ENCODE peak calls at places on chromosome 4, in five cellular contexts. D is uterus, R is ovary, A is PC-9, O is transverse colon. V is an unnamed sample. For H3K9me3 and H3K27me3, the result is how much of the 10 kb centered on the place peaks cover.

GRCh38 chr4:162274354-162274753 is 110.6 kb upstream of the FSTL5 start:
- DNase-seq in D (no peak), R (no peak), A (peak), O (peak), V (no peak)

GRCh38 chr4:89368855-89369254 is 61.3 kb upstream of the GPRIN3 start:
- DNase-seq in D (no peak), R (no peak), A (no peak), O (no peak), V (no peak)

GRCh38 chr4:123244233-123244632 is 152.4 kb upstream of the SPRY1 start:
- DNase-seq in D (no peak), R (no peak), A (no peak), O (peak), V (no peak)

GRCh38 chr4:89267392-89267791 is 40.2 kb downstream of the GPRIN3 start:
- DNase-seq in D (no peak), R (no peak), A (no peak), O (no peak), V (no peak)

GRCh38 chr4:100982345-100982744 is 365.0 kb downstream of the PPP3CA start:
- DNase-seq in D (no peak), R (no peak), A (no peak), O (no peak), V (no peak)

GRCh38 chr4:88958080-88958479 is 98.9 kb downstream of the FAM13A start:
- DNase-seq in D (no peak), R (no peak), A (no peak), O (no peak), V (no peak)

GRCh38 chr4:186297013-186297645 is 31.1 kb downstream of the F11 start:
- DNase-seq in D (no peak), R (no peak), A (no peak), O (no peak), V (peak)

GRCh38 chr4:40314951-40315350 is 20.2 kb upstream of the CHRNA9 start:
- DNase-seq in D (no peak), R (no peak), A (no peak), O (no peak), V (no peak)

GRCh38 chr4:100828986-100829685 is 311.3 kb upstream of the EMCN start:
- DNase-seq in D (no peak), R (no peak), A (no peak), O (no peak), V (no peak)

GRCh38 chr4:10097906-10098769 is 18.5 kb downstream of the WDR1 start:
- DNase-seq in D (no peak), R (no peak), A (no peak), O (no peak), V (no peak)

GRCh38 chr4:166422475-166422874 is 549.4 kb downstream of the TLL1 start:
- DNase-seq in D (no peak), R (no peak), A (no peak), O (no peak), V (no peak)

GRCh38 chr4:163680390-163681098 is 186.1 kb downstream of the TMA16 start:
- DNase-seq in D (no peak), R (no peak), A (no peak), O (no peak), V (no peak)

GRCh38 chr4:123050014-123050413 is 127.6 kb upstream of the NUDT6 start:
- DNase-seq in D (no peak), R (no peak), A (no peak), O (no peak), V (no peak)

GRCh38 chr4:169314906-169315305 is 44.1 kb upstream of the SH3RF1 start:
- DNase-seq in D (peak), R (peak), A (peak), O (peak), V (peak)

GRCh38 chr4:187294861-187295260 is 571.2 kb upstream of the FAT1 start:
- DNase-seq in D (no peak), R (no peak), A (no peak), O (peak), V (no peak)

GRCh38 chr4:110780538-110780937 is 157.7 kb upstream of the PITX2 start:
- DNase-seq in D (no peak), R (no peak), A (no peak), O (no peak), V (no peak)

GRCh38 chr4:138558886-138559285 is 316.7 kb upstream of the SLC7A11 start:
- DNase-seq in D (no peak), R (no peak), A (no peak), O (no peak), V (no peak)

GRCh38 chr4:8589831-8590545 is 2.6 kb upstream of the CPZ start:
- DNase-seq in D (no peak), R (peak), A (no peak), O (no peak), V (peak)

GRCh38 chr4:54228064-54228527 is 997 bp upstream of the PDGFRA start:
- DNase-seq in D (peak), R (peak), A (peak), O (peak), V (peak)

GRCh38 chr4:1400861-1401408 is 5.3 kb downstream of the NKX1-1 start:
- DNase-seq in D (no peak), R (no peak), A (no peak), O (no peak), V (no peak)
- H3K9me3 ChIP-seq in D (under half), R (under half), A (under half), O (under half), V (under half)

GRCh38 chr4:41323706-41324105 is 67.0 kb downstream of the UCHL1 start:
- DNase-seq in D (no peak), R (no peak), A (peak), O (no peak), V (no peak)
- H3K27me3 ChIP-seq in D (under half), R (under half), A (under half), O (under half), V (under half)

DNA sequence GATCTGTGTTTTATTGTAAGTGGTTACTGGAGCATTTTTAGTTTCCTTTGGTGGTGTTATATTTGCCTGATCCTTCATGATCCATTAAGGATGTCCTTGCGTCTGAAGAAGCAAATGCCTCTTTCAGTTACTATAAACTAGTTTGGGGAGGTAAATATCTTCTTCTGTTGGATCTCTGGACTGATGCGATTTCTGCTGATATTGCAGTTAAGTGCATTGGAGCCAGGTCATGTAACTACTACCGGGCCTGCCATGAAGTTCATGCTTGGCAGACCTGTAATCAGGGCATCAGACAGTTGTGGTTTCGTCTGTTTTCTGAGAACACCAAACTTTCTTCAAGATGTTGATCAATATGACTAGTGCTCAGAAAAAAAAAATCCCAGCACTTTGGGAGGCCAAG is 22.9 kb downstream of the ZNF718 start:
- DNase-seq in D (no peak), R (no peak), A (no peak), O (no peak), V (no peak)
- H3K9me3 ChIP-seq in D (under half), R (under half), A (under half), O (half or more), V (under half)

GRCh38 chr4:67682266-67682665 is 18.7 kb downstream of the UBA6 start:
- DNase-seq in D (no peak), R (no peak), A (no peak), O (no peak), V (no peak)
- H3K27me3 ChIP-seq in D (under half), R (under half), A (under half), O (under half), V (under half)

GRCh38 chr4:144463236-144463635 is 182.7 kb upstream of the HHIP start:
- DNase-seq in D (no peak), R (no peak), A (no peak), O (no peak), V (no peak)
- H3K9me3 ChIP-seq in D (under half), R (under half), A (under half), O (under half), V (under half)

DNA sequence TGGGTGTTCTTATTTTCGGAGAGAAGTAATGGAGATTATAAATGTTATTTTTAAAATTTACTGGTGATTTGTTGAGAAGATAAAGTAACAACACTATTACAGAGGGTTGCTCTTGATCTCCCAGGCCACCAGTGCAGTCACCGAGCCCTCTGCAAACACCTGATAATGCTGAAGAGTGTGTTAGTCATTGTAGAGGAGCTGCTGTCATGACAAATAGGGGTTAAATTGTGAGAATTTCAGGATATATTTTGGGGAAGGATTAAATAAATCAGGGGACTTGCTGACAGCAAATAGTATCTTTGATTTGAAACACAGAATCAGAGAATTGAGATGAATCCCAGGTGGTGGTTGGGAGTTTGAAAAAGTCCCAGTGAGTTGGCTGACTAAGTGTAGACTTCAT is 16.7 kb upstream of the HAND2 start:
- DNase-seq in D (no peak), R (no peak), A (no peak), O (no peak), V (no peak)
- H3K27me3 ChIP-seq in D (under half), R (under half), A (under half), O (under half), V (under half)

GRCh38 chr4:107711831-107712230 is 8.2 kb downstream of the PAPSS1 start:
- DNase-seq in D (no peak), R (no peak), A (no peak), O (no peak), V (no peak)

GRCh38 chr4:107712236-107712635 is 7.8 kb downstream of the PAPSS1 start:
- DNase-seq in D (no peak), R (no peak), A (no peak), O (no peak), V (no peak)

GRCh38 chr4:107708225-107708624 is 11.8 kb downstream of the PAPSS1 start:
- DNase-seq in D (no peak), R (no peak), A (no peak), O (no peak), V (no peak)

GRCh38 chr4:107710493-107711459 is 9.3 kb downstream of the PAPSS1 start:
- DNase-seq in D (no peak), R (no peak), A (no peak), O (no peak), V (no peak)

DNA sequence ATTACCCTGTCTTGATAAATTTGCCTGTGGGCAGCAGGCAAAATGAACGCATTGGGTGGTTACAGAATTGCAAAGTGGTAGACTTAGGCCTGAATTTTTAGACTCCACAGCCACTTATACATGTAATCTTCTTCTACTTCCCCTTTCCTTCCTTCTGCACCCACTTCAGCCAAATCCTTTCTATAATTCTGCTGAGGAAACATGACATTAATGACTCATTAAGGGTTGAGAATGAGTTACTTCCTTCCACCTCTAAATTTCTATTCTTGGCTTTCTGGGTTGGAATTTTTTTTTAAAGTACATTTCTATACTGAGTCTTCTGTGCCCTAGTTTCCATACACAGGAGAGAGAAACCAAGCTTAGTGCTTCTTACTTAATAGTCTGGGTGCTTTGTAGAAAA is 10.1 kb downstream of the PAPSS1 start:
- DNase-seq in D (no peak), R (no peak), A (no peak), O (no peak), V (no peak)
- H3K9me3 ChIP-seq in D (under half), R (under half), A (under half), O (under half), V (under half)

GRCh38 chr4:37890501-37891220 is at the start of gene TBC1D1:
- DNase-seq in D (peak), R (peak), A (peak), O (peak), V (no peak)
- H3K27me3 ChIP-seq in D (under half), R (under half), A (under half), O (under half), V (under half)

V was measured in SJSA1.